ENCODE peak calls at places on chromosomes 16 and 17, in seven cellular contexts. Q is transverse colon, D is A549, T is body of pancreas, N is IMR-90, L is ovary, Y is Peyer's patch. E is an unnamed sample.

GRCh38 chr17:57986841-57987581 is 1.0 kb downstream of the VEZF1 start:
- DNase-seq in Y (peak; percentile 59), Q (peak; percentile 46), N (peak; percentile 91), L (peak; percentile 70), T (peak; percentile 50), D (peak; percentile 63), E (peak; percentile 88)

GRCh38 chr17:7476951-7477350 is 2.5 kb downstream of the ZBTB4 start:
- DNase-seq in L (no peak), Y (no peak), D (no peak), Q (no peak), N (no peak), T (no peak), E (no peak)

GRCh38 chr16:71761097-71761496 is 36.6 kb upstream of the PHLPP2 start:
- DNase-seq in T (no peak), L (no peak), N (no peak), D (no peak), Y (no peak), Q (no peak), E (no peak)

GRCh38 chr16:75627856-75628255 is 4.8 kb upstream of the ADAT1 start:
- DNase-seq in Q (no peak), D (no peak), N (peak; percentile 16), T (no peak), L (no peak), Y (no peak), E (peak; percentile 54)

GRCh38 chr16:49183911-49184310 is 97.7 kb downstream of the CBLN1 start:
- DNase-seq in L (no peak), Q (peak; percentile 73), D (peak; percentile 5), T (no peak), N (no peak), Y (peak; percentile 55), E (no peak)

GRCh38 chr17:8162997-8163977 is 539 bp upstream of the VAMP2 start:
- DNase-seq in Y (peak; percentile 52), L (peak; percentile 69), N (no peak), D (peak; percentile 46), T (no peak), Q (peak; percentile 45), E (peak; percentile 29)

GRCh38 chr16:79969458-79969857 is 368.9 kb upstream of the MAF start:
- DNase-seq in Y (no peak), D (no peak), L (no peak), T (no peak), Q (no peak), N (no peak), E (no peak)

GRCh38 chr17:1227917-1228751 is 42.1 kb upstream of the BHLHA9 start:
- DNase-seq in T (no peak), L (no peak), N (no peak), Y (peak; percentile 64), Q (peak; percentile 50), D (no peak), E (no peak)

GRCh38 chr16:50414152-50414551 is 45.4 kb upstream of the BRD7 start:
- DNase-seq in D (no peak), N (no peak), T (no peak), Y (no peak), Q (no peak), L (no peak), E (no peak)

GRCh38 chr16:53129281-53130192 is 74.7 kb downstream of the CHD9 start:
- DNase-seq in N (peak; percentile 81), T (no peak), Q (no peak), Y (no peak), L (no peak), D (no peak), E (no peak)

GRCh38 chr16:55842369-55843104 is 9.6 kb upstream of the CES1 start:
- DNase-seq in D (peak; percentile 36), L (no peak), Q (no peak), T (peak; percentile 23), N (peak; percentile 45), Y (no peak), E (peak; percentile 48)

GRCh38 chr17:45952814-45953320 is 46.2 kb upstream of the STH start:
- DNase-seq in Q (no peak), Y (no peak), L (no peak), D (no peak), T (no peak), N (no peak), E (no peak)

GRCh38 chr17:55607736-55608341 is 96.6 kb upstream of the SMIM36 start:
- DNase-seq in Q (peak; percentile 73), Y (no peak), N (peak; percentile 71), D (peak; percentile 25), L (peak; percentile 87), T (peak; percentile 19), E (no peak)

GRCh38 chr17:78127240-78127887 is 1.2 kb downstream of the TMC6 start:
- DNase-seq in D (no peak), T (peak; percentile 64), N (no peak), Q (peak; percentile 75), L (no peak), Y (peak; percentile 79), E (no peak)

GRCh38 chr17:56765449-56765848 is 68.3 kb downstream of the C17orf67 start:
- DNase-seq in N (no peak), Q (no peak), T (no peak), D (no peak), L (no peak), Y (no peak), E (no peak)

GRCh38 chr16:71758293-71758760 is 33.8 kb upstream of the PHLPP2 start:
- DNase-seq in T (no peak), Q (no peak), Y (no peak), D (no peak), N (no peak), L (no peak), E (no peak)

GRCh38 chr16:27199747-27200146 is 3.6 kb upstream of the KDM8 start:
- DNase-seq in L (no peak), D (no peak), Q (no peak), T (no peak), N (no peak), Y (no peak), E (no peak)
- TF ChIP-seq POLR2A in L (no peak), D (no peak), Q (no peak), T (no peak), N (no peak), Y (no peak), E (no peak)

GRCh38 chr17:49260011-49260921 is 29.7 kb upstream of the PHOSPHO1 start:
- DNase-seq in L (peak; percentile 36), Q (peak; percentile 52), Y (peak; percentile 73), N (peak; percentile 82), T (peak; percentile 36), D (peak; percentile 85), E (peak; percentile 87)
- TF ChIP-seq POLR2A in L (no peak), Q (no peak), Y (no peak), N (peak; percentile 63), T (peak; percentile 34), D (peak; percentile 29), E (peak; percentile 76)

DNA sequence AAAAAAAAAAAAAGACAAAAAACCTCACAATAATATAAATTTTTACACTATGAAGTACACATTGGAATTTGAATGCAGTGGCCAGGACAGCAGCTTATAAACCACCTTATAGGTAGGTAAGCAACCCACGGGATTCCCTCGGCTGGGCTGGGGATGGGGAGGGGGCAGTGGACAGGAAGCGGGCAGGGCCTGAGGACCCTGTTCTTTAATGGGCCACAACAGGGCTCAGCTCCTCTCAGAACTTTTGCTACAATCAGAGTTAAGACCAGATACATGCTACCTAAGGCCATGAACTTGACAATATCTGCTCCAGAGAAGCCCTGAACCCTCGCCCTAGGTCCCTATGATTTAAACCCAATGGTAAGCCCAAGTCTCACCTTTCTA is 25.1 kb downstream of the STAT5A start:
- DNase-seq in Q (no peak), Y (no peak), N (no peak), L (no peak), D (no peak), T (no peak), E (no peak)
- TF ChIP-seq POLR2A in Q (no peak), Y (no peak), N (no peak), L (no peak), D (no peak), T (no peak), E (no peak)

DNA sequence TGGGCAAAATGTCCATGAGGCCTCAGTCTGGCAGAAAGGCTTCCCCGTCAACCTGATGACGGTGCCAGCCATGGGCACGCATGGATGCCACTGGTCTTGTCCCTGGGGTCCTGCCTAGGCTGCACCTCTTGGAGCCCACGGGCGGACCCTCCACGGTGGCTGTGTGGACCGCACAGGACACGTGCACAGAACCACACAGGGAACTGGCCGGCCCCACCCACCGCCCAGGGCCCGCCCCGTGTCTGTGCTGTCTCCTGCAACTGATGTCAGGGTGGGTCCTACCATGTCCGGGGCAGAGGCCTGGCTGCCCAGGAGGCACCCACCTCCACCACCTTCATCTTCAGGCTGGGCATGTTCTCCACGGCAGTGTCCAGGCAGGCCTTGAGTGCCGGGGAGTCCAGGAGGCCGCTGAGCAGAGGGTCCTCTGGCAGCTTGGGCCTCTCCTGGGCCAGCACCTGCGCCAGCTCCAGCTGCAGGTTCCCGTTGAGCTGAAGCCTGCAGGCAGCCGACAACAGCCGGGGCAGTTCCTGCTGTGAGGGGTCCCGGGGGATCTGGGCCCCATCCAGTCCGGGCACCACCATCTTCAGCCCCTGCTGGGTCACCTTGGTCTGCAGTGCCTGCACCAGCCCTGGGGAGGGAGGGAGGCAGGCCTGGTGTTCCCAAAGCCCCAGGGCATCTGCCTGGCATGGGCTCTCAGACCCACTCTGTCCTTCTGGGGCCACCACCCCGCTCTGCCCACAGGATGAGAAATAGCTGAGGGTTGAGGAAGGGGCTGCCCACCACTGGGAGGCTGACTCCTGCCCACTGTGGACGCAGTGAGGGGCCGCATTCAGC is 11.9 kb downstream of the FASN start:
- DNase-seq in D (no peak), T (no peak), Y (no peak), L (no peak), Q (no peak), N (no peak), E (no peak)
- TF ChIP-seq POLR2A in D (no peak), T (no peak), Y (no peak), L (no peak), Q (no peak), N (no peak), E (no peak)